ENCODE peak calls at places on chromosomes 2 and 18, in six cellular contexts. E, A, N, Q, I and V are unnamed samples.

GRCh38 chr2:129801575-129801974 is 177.9 kb upstream of the RAB6C start:
- DNase-seq in E (peak), A (no peak), N (no peak), Q (no peak), I (no peak), V (no peak)

GRCh38 chr2:102355526-102356380 is at the start of gene IL18R1:
- DNase-seq in E (peak), N (peak), A (peak), Q (peak), I (peak), V (peak)

GRCh38 chr2:128468186-128468585 is 149.5 kb upstream of the HS6ST1 start:
- DNase-seq in I (no peak), E (peak), N (no peak), Q (no peak), A (no peak), V (no peak)

GRCh38 chr2:65608966-65609365 is 176.6 kb upstream of the SPRED2 start:
- DNase-seq in I (no peak), N (no peak), A (no peak), E (no peak), Q (no peak), V (peak)

GRCh38 chr18:25351280-25351772 is 640 bp downstream of the ZNF521 start:
- DNase-seq in I (peak), E (peak), A (no peak), Q (no peak), N (peak), V (no peak)

GRCh38 chr2:209525834-209526281 is 102.0 kb downstream of the MAP2 start:
- DNase-seq in N (no peak), A (no peak), Q (no peak), E (peak), I (no peak), V (no peak)

GRCh38 chr2:70767699-70768584 is at the start of gene ADD2:
- DNase-seq in N (peak), Q (no peak), E (peak), I (peak), A (peak), V (no peak)

GRCh38 chr2:27051902-27052645 is 606 bp downstream of the AGBL5 start:
- DNase-seq in A (no peak), E (peak), Q (no peak), I (no peak), N (peak), V (peak)

GRCh38 chr2:226797989-226798421 is 1.6 kb downstream of the IRS1 start:
- DNase-seq in E (peak), I (no peak), N (peak), A (no peak), Q (no peak), V (no peak)

GRCh38 chr2:176297067-176297466 is 27.8 kb downstream of the MTX2 start:
- DNase-seq in N (no peak), Q (peak), E (no peak), A (no peak), I (peak), V (no peak)

GRCh38 chr18:49456794-49457193 is 3.7 kb downstream of the DYM start:
- DNase-seq in N (no peak), E (peak), Q (no peak), I (no peak), A (no peak), V (no peak)

GRCh38 chr2:62547849-62548248 is 41.9 kb upstream of the TMEM17 start:
- DNase-seq in A (no peak), E (peak), N (no peak), I (no peak), Q (no peak), V (no peak)

GRCh38 chr2:110153416-110153815 is 37.8 kb upstream of the MALL start:
- DNase-seq in N (no peak), Q (no peak), E (peak), I (no peak), A (no peak), V (no peak)

GRCh38 chr2:163657257-163657656 is 78.6 kb downstream of the FIGN start:
- DNase-seq in I (no peak), A (no peak), N (no peak), E (no peak), Q (no peak), V (no peak)

GRCh38 chr2:237995036-237995435 is 28.2 kb downstream of the UBE2F start:
- DNase-seq in A (no peak), I (no peak), Q (no peak), E (no peak), N (no peak), V (no peak)

GRCh38 chr18:56711706-56712445 is 60.7 kb downstream of the WDR7 start:
- DNase-seq in N (no peak), A (no peak), I (peak), E (peak), Q (no peak), V (no peak)

GRCh38 chr18:61419763-61420162 is 86.5 kb downstream of the CDH20 start:
- DNase-seq in A (no peak), N (no peak), I (no peak), E (no peak), Q (no peak), V (no peak)

GRCh38 chr2:122144884-122145283 is 389.4 kb downstream of the TSN start:
- DNase-seq in Q (no peak), E (no peak), A (no peak), N (no peak), I (no peak), V (no peak)

GRCh38 chr2:238243496-238244076 is 3.7 kb upstream of the HES6 start:
- DNase-seq in I (no peak), A (peak), E (no peak), N (no peak), Q (no peak), V (no peak)

GRCh38 chr2:26033270-26033768 is 565 bp upstream of the RAB10 start:
- DNase-seq in I (peak), N (no peak), A (peak), Q (peak), E (peak), V (peak)

GRCh38 chr2:45119855-45120254 is 110.6 kb upstream of the SIX2 start:
- DNase-seq in N (no peak), E (peak), Q (no peak), A (no peak), I (no peak), V (no peak)